ENCODE peak calls at places on chromosomes 12 and 14, in ten cellular contexts. F, Q, L, U, W, D, S, O, Z and R are unnamed samples.

GRCh38 chr14:65414961-65415589 is 2.5 kb downstream of the FUT8 start:
- DNase-seq in O (no peak), D (no peak), Z (no peak), Q (no peak), S (no peak), W (no peak), U (no peak), F (peak), L (no peak), R (no peak)

GRCh38 chr12:31504625-31505222 is 86.2 kb downstream of the DENND5B start:
- DNase-seq in S (no peak), D (no peak), U (no peak), L (no peak), Z (no peak), Q (no peak), F (no peak), O (no peak), W (no peak), R (no peak)

GRCh38 chr12:49763006-49763591 is 21.7 kb downstream of the TMBIM6 start:
- DNase-seq in L (peak), F (peak), Q (peak), O (peak), S (peak), W (peak), D (peak), U (peak), Z (no peak), R (peak)

GRCh38 chr12:83197483-83197914 is 510.8 kb downstream of the TMTC2 start:
- DNase-seq in F (no peak), Q (no peak), Z (no peak), L (no peak), D (no peak), W (no peak), S (no peak), U (no peak), O (no peak), R (no peak)

GRCh38 chr12:92145481-92145730 is 240 bp downstream of the BTG1 start:
- DNase-seq in D (no peak), U (no peak), L (no peak), S (no peak), Z (no peak), O (no peak), W (no peak), Q (no peak), F (no peak), R (no peak)

GRCh38 chr12:51217968-51218606 is at the start of gene POU6F1:
- DNase-seq in Q (peak), F (peak), U (peak), S (peak), O (peak), D (peak), W (peak), L (peak), Z (peak), R (peak)

GRCh38 chr14:71355324-71356201 is 448.3 kb downstream of the PCNX1 start:
- DNase-seq in D (peak), F (no peak), Q (peak), O (peak), W (no peak), S (peak), Z (no peak), L (no peak), U (no peak), R (peak)

GRCh38 chr14:96273629-96274028 is 17.6 kb downstream of the BDKRB1 start:
- DNase-seq in D (no peak), W (no peak), U (no peak), F (no peak), S (no peak), O (no peak), L (no peak), Q (no peak), Z (no peak), R (no peak)

GRCh38 chr12:109124878-109125648 is 8.7 kb downstream of the ACACB start:
- DNase-seq in U (no peak), W (no peak), L (no peak), D (no peak), O (no peak), S (no peak), Q (no peak), Z (no peak), F (no peak), R (no peak)

GRCh38 chr14:77691259-77691658 is 16.6 kb downstream of the ALKBH1 start:
- DNase-seq in S (no peak), Z (no peak), D (peak), O (peak), F (no peak), W (no peak), Q (peak), L (no peak), U (peak), R (no peak)

GRCh38 chr12:38585090-38585489 is 268.5 kb downstream of the ALG10B start:
- DNase-seq in Z (no peak), Q (no peak), U (no peak), W (no peak), O (no peak), L (no peak), F (no peak), S (no peak), D (no peak), R (no peak)

GRCh38 chr12:113262710-113263109 is 41.4 kb downstream of the TPCN1 start:
- DNase-seq in S (no peak), F (no peak), Q (no peak), L (no peak), D (peak), O (no peak), U (no peak), Z (no peak), W (no peak), R (no peak)

GRCh38 chr14:31435276-31435675 is 14.9 kb upstream of the HEATR5A start:
- DNase-seq in U (no peak), L (no peak), D (no peak), Q (no peak), O (no peak), F (no peak), W (no peak), Z (no peak), S (no peak), R (no peak)

GRCh38 chr12:32522322-32523221 is 123.2 kb downstream of the FGD4 start:
- DNase-seq in D (no peak), O (no peak), Z (no peak), S (no peak), Q (no peak), L (no peak), F (no peak), U (no peak), W (no peak), R (no peak)

GRCh38 chr14:63203618-63204406 is 431 bp upstream of the RHOJ start:
- DNase-seq in Q (peak), D (peak), S (peak), L (peak), O (peak), U (peak), F (no peak), Z (no peak), W (peak), R (peak)
- TF ChIP-seq POLR2A in Q (no peak), D (peak), S (no peak), L (no peak), O (peak), U (no peak), F (no peak), Z (no peak), W (peak), R (peak)

DNA sequence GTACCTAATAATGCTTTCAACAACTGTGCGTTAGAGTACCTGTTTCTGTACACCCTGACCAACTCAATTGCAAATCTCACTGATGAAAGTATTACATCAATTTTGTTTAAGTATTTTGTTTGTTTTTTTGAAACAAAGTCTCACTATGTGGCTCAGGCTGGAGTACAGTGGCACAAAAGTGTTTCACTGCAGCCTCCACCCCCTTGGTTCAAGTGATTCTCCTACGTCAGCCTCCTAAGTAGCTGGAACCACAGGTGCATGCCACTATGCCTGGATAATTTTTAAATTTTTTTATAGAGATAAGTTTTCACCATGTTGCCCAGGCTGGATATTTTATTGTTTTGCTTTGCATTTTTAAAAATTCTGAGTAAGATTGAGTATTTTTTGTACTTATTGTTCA is 46.7 kb downstream of the YEATS4 start:
- DNase-seq in U (no peak), O (no peak), F (no peak), S (no peak), Z (no peak), W (no peak), Q (no peak), D (no peak), L (no peak), R (no peak)
- H3K27ac ChIP-seq in U (no peak), O (no peak), F (peak), S (no peak), Z (no peak), W (no peak), Q (no peak), D (no peak), L (no peak), R (no peak)

GRCh38 chr12:95336387-95337067 is 118.9 kb downstream of the VEZT start:
- DNase-seq in Q (peak), Z (peak), U (peak), O (peak), S (peak), D (peak), W (peak), L (peak), F (peak), R (peak)
- TF ChIP-seq CTCF in Q (peak), Z (peak), U (peak), O (peak), S (peak), D (peak), W (peak), L (peak), F (peak), R (peak)

DNA sequence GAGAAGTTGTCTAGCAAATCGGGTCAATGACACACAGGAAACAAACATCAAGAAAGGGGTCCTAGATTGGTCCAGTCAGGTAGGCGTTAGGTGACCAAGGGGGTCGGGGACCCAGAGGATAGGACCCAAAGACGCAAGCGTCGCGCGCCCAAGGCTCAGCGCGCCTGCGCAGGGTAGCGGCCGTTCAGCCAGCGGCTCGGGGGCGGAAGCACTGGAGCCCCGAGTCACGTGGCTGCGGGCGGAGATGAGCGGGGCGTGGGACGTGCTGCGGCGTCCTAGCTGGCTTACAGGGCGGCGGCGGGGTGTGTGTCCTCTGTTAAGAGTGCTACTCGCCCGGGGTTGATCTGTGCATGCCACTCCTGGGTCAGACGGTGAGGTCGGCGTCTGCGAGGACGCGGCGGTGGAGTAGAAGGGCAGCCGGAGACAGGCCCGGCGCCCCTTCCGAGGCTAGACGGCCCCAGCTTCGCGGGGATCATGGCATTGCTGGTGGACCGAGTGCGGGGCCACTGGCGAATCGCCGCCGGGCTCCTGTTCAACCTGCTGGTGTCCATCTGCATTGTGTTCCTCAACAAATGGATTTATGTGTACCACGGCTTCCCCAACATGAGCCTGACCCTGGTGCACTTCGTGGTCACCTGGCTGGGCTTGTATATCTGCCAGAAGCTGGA is at the start of gene SLC35E3:
- DNase-seq in Z (peak), S (peak), L (peak), D (peak), U (peak), O (peak), Q (peak), W (peak), F (peak), R (peak)
- TF ChIP-seq POLR2A in Z (peak), S (no peak), L (peak), D (peak), U (no peak), O (peak), Q (no peak), W (peak), F (peak), R (peak)

DNA sequence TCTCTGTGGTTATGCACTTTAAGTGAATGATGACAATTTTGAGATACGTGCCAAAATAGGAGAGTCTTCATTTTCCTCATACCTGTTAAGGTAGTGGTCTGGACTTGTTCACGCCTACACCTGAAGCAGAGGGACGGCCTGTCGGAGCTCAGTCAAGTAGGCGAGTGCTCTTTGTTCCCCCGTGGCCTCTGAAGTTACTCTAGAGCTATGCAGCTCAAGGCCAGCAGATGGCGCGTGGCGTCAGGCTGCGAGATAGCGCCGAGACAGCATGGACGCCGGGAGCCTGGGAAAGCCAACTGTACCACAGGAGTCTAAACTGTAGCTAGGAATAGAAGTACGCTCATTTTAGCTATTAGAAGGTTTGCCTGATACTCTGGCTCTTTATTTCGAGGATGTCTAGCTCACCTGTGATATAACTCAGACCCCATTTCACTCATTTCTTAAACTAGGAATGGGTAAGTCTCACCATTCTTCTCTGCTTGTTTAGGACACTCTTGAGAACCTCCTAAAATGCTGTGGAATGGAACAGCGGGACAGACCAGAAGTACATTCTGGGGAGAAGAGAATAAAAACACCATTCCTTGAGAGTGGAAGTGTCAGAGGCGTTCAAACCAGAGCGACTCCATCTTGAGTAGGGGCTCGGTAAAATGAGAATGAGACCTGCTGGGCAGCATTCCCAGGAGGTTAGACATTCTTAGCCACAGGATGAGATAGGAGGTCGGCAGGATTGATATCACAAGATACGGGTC is 267.4 kb upstream of the HMGA2 start:
- DNase-seq in L (peak), Q (peak), Z (peak), W (peak), D (peak), U (peak), S (peak), F (peak), O (peak), R (peak)
- H3K27ac ChIP-seq in L (no peak), Q (no peak), Z (peak), W (no peak), D (no peak), U (no peak), S (no peak), F (peak), O (no peak), R (no peak)

GRCh38 chr12:7019043-7019569 is 830 bp upstream of the LPCAT3 start:
- DNase-seq in Z (no peak), F (no peak), O (no peak), L (no peak), U (no peak), W (no peak), S (no peak), Q (no peak), D (peak), R (no peak)
- TF ChIP-seq CTCF in Z (no peak), F (no peak), O (no peak), L (no peak), U (no peak), W (no peak), S (no peak), Q (no peak), D (no peak), R (no peak)

DNA sequence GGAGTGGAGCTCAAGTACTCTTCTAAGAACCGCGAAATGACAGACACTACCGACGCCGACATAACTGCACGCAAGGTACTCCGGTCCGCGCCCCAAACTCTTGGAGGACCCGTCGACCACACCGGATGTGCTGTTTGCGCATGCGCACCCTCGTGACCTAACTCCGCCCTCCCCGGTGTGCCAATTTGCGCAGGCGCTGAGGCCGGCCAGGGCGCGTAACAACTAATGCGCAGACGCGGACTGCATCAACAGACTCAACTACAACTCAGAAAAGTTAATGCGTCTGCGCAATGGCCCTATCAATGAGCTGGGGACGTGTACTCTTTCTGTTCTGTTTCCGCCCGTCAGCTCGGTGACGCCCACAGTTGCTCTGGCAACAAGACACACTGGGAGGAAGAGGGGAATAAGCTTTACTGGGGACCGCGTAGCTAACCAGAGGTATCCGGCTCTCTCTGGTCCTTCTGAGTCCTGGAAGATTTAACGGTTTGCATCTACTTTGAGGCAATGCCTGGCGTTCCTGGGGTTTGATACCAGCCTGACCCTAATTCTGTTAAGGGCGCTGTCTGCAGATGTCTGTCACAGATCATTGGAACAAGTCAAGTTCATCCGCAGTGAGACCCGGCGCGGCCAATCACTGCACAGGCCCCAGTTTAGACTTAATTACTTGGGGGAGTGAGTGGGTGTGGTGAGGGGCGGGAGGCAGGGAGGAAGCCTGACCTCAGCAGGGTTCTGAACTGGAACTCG is at the start of gene DAD1:
- DNase-seq in Z (peak), O (peak), Q (peak), D (peak), L (peak), S (peak), U (peak), W (peak), F (peak), R (peak)
- TF ChIP-seq POLR2A in Z (peak), O (peak), Q (peak), D (peak), L (peak), S (no peak), U (no peak), W (peak), F (peak), R (peak)

GRCh38 chr12:114368685-114369084 is 37.3 kb downstream of the TBX5 start:
- DNase-seq in D (no peak), Z (no peak), S (no peak), W (no peak), Q (no peak), L (no peak), F (no peak), O (no peak), U (peak), R (no peak)
- H3K27ac ChIP-seq in D (no peak), Z (no peak), S (no peak), W (no peak), Q (no peak), L (no peak), F (no peak), O (no peak), U (no peak), R (no peak)

DNA sequence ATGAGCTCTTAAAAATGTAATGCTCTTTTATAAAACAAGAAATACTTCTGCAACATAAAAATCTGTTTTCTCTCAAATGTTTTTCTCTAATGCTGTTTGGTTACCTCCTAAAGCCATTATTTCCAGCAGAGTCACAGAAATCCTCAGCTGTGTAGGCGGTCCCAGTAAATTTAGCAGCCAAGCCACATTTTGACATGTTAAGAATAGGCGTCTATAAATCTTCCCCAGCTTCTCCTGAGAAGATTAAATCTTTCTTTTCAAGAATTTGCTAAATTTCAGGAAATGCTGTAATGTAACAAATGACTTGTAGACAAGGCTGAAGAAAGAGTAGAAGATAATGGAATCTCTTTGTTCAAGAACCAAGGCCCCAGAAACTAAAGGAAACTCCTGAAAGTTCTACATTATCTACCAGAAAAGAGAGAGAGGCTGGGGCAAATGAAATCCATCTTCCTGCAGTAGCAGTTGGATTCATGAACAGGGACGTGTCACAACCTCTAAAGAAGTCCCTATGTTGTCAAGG is 760.3 kb downstream of the NOVA1 start:
- DNase-seq in S (no peak), U (no peak), W (no peak), Z (no peak), L (no peak), O (no peak), Q (no peak), D (no peak), F (no peak), R (no peak)
- TF ChIP-seq CTCF in S (no peak), U (no peak), W (no peak), Z (no peak), L (no peak), O (no peak), Q (no peak), D (no peak), F (no peak), R (no peak)

DNA sequence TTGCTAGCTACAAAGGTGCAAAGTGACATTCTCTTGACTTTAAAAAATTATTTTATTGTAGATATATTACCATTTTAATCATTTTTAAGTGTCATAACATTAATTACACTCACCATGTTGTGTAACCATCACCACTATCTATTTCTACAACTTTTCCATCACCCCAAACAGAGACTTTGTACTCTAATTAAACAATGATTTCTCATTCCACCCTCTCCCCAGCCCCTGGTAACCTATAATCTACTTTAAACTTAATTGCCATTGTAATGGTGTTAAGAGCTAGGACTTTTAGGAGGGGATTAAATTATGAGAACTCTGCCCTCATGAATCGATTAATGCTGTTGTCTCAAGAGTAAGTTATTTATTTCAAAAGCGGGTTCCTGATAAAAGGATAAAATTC is 352.9 kb upstream of the SEL1L start:
- DNase-seq in L (no peak), F (no peak), O (no peak), S (no peak), Z (no peak), Q (no peak), D (no peak), W (no peak), U (no peak), R (no peak)
- TF ChIP-seq POLR2A in L (no peak), F (no peak), O (no peak), S (no peak), Z (no peak), Q (no peak), D (no peak), W (no peak), U (no peak), R (no peak)